ENCODE peak calls at places on chromosomes 11 and 22, in six cellular contexts. O, S, J, M, G and Z are unnamed samples.
A peak's percentile ranks its signal among the peaks of the same experiment; 100 is the strongest.

GRCh38 chr11:15327786-15328231 is 213.1 kb downstream of the INSC start:
- DNase-seq in J (peak; percentile 52), G (peak; percentile 52), M (peak; percentile 71), O (peak; percentile 35), S (peak; percentile 21), Z (no peak)

GRCh38 chr11:9455722-9456121 is 5.1 kb upstream of the ZNF143 start:
- DNase-seq in O (no peak), J (no peak), S (no peak), G (no peak), M (no peak), Z (no peak)

GRCh38 chr11:45885921-45886721 is 670 bp downstream of the MAPK8IP1 start:
- DNase-seq in J (no peak), G (no peak), M (no peak), O (no peak), S (no peak), Z (no peak)

GRCh38 chr22:35742342-35743100 is 24.8 kb downstream of the APOL5 start:
- DNase-seq in O (peak; percentile 73), S (peak; percentile 82), J (peak; percentile 69), G (peak; percentile 76), M (no peak), Z (peak; percentile 59)

GRCh38 chr11:108530426-108530825 is 32.2 kb upstream of the POGLUT3 start:
- DNase-seq in J (no peak), G (no peak), O (no peak), S (no peak), M (no peak), Z (no peak)

GRCh38 chr11:60459345-60459744 is 3.7 kb downstream of the MS4A1 start:
- DNase-seq in M (no peak), G (no peak), S (no peak), J (no peak), O (no peak), Z (no peak)

GRCh38 chr11:111736191-111736590 is 30.0 kb downstream of the PPP2R1B start:
- DNase-seq in S (peak; percentile 68), G (peak; percentile 75), M (no peak), O (no peak), J (no peak), Z (no peak)

GRCh38 chr11:32334822-32335221 is 100.5 kb downstream of the WT1 start:
- DNase-seq in S (no peak), O (peak; percentile 55), M (no peak), J (peak; percentile 24), G (no peak), Z (no peak)

GRCh38 chr11:4748435-4748834 is 21.3 kb downstream of the OR51F1 start:
- DNase-seq in M (no peak), G (no peak), O (no peak), S (peak; percentile 5), J (peak; percentile 17), Z (no peak)

GRCh38 chr11:7892751-7893356 is 38.2 kb downstream of the OR10A6 start:
- DNase-seq in O (peak; percentile 22), G (peak; percentile 83), M (no peak), S (peak; percentile 83), J (peak; percentile 66), Z (peak; percentile 57)

GRCh38 chr11:109729761-109730160 is 307.8 kb downstream of the C11orf87 start:
- DNase-seq in M (no peak), O (no peak), S (no peak), G (no peak), J (peak; percentile 9), Z (no peak)

GRCh38 chr11:64419257-64419790 is 60.4 kb downstream of the RPS6KA4 start:
- DNase-seq in O (no peak), S (no peak), J (no peak), M (no peak), G (no peak), Z (no peak)

GRCh38 chr11:69144719-69145365 is 10.9 kb upstream of the SMIM38 start:
- DNase-seq in M (no peak), S (no peak), J (peak; percentile 49), O (no peak), G (peak; percentile 89), Z (no peak)

GRCh38 chr11:46112961-46113617 is 8.2 kb downstream of the PHF21A start:
- DNase-seq in J (peak; percentile 77), S (peak; percentile 82), O (peak; percentile 67), M (peak; percentile 47), G (peak; percentile 72), Z (peak; percentile 31)

GRCh38 chr22:16781074-16781763 is 44.0 kb downstream of the XKR3 start:
- DNase-seq in S (no peak), G (no peak), O (no peak), M (no peak), J (no peak), Z (no peak)

GRCh38 chr11:19428206-19429001 is 187.7 kb upstream of the E2F8 start:
- DNase-seq in M (no peak), O (no peak), J (peak; percentile 89), G (no peak), S (no peak), Z (no peak)

GRCh38 chr22:50276143-50276542 is 6.0 kb upstream of the MAPK11 start:
- DNase-seq in J (peak; percentile 61), G (peak; percentile 51), O (no peak), S (peak; percentile 76), M (no peak), Z (no peak)

GRCh38 chr11:76161261-76161961 is 44.9 kb downstream of the WNT11 start:
- DNase-seq in O (no peak), G (no peak), J (no peak), S (peak; percentile 59), M (no peak), Z (peak; percentile 27)

GRCh38 chr22:43535336-43535735 is 123.5 kb downstream of the MPPED1 start:
- DNase-seq in J (no peak), M (no peak), O (no peak), S (no peak), G (no peak), Z (no peak)

GRCh38 chr11:130023204-130023603 is 20.6 kb upstream of the PRDM10 start:
- DNase-seq in O (peak; percentile 29), S (peak; percentile 79), G (peak; percentile 41), J (peak; percentile 78), M (peak; percentile 89), Z (no peak)

DNA sequence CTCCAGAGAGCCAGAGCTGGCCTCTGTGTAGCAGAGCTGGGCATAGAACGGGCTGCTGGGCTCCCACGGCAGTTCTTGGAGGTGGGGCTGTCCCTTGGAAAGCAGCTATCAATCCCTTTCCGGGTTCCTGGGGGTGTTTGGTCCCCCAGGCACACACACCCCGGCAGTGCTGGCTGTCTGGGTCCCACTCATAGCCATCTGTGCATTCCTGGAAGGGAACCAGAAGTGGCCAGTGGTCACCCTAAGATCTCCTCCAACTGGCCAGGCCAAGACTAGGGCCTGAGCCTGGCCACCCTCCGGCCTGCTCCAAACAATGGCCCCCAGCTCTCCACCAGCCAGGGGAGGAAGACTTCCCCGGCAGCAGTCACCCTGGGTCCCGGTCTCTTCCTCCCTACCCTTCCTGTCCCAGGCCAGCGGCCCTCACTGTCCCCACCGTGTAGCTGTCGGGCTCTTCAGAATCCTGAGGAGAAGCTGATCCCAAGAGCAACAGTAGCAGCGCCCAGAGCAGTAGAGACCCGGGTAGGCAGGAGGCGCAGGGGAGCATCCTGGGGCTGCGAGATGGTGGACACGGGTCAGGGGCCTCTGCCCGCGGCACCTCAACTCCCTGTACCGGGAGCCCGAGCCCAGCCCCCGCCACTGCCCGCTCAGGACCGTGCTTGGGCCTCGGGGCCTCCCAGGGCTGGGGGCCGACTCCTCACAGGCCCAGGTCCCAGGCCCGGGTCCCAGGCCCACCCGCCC is 620 bp downstream of the EFEMP2 start:
- DNase-seq in G (peak; percentile 41), S (peak; percentile 50), J (no peak), M (no peak), O (no peak), Z (no peak)
- TF ChIP-seq CTCF in G (peak; percentile 21), S (peak; percentile 48), J (no peak), M (no peak), O (no peak), Z (peak; percentile 7)

GRCh38 chr11:94776351-94777321 is 8.5 kb downstream of the AMOTL1 start:
- DNase-seq in O (no peak), S (peak; percentile 61), M (peak; percentile 49), J (peak; percentile 72), G (peak; percentile 56), Z (no peak)

GRCh38 chr11:94781822-94782221 is 13.7 kb downstream of the AMOTL1 start:
- DNase-seq in O (no peak), J (peak; percentile 53), M (no peak), S (peak; percentile 79), G (peak; percentile 62), Z (no peak)

GRCh38 chr11:94784884-94785283 is 16.7 kb downstream of the AMOTL1 start:
- DNase-seq in G (no peak), O (no peak), J (no peak), M (no peak), S (no peak), Z (no peak)

GRCh38 chr11:94782446-94782845 is 14.3 kb downstream of the AMOTL1 start:
- DNase-seq in J (no peak), G (no peak), M (no peak), S (no peak), O (no peak), Z (no peak)

DNA sequence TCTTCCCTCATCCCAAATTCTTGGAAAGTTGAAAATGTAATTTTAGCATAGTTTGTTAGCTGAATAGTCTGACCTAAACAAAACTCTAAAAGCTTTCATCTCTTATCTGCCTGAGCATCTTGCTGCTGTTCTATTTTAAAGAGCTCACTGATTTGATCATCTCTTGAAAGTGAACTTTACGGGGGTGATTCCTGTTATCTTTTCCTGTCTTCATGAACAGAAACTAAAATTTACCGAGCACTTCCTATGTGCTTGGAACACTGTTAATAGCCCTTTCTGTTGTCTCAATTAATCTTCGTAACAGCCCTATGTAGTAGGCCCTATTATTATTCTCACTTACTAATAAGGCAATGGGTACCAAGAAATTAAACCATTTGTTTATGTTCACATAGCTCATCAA is 12.3 kb downstream of the AMOTL1 start:
- DNase-seq in M (no peak), G (no peak), J (no peak), S (no peak), O (no peak), Z (no peak)
- H3K4me3 ChIP-seq in M (no peak overlapping the region), G (peak overlapping the region; percentile 31), J (no peak overlapping the region), S (peak overlapping the region; percentile 20), O (no peak overlapping the region), Z (no peak overlapping the region)

DNA sequence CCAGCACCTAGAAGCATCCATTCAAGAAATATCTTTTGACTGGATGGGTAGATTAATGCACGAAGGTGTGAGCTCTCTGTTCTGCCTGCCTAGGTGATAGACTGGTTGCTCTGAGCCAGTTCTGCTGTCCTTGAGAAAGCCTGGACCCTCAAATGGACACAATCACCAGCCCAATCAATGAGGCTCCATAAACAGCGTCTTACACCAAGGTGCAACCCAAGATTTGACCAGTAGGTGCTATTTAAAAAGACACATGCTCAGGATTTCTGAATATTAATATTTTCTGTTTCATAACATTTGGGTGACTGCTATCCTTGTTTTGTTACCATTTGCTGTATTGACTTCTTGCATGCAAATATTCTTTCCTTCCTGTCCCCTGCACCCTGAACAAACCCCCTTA is 39.0 kb downstream of the PAMR1 start:
- DNase-seq in J (no peak), S (no peak), M (no peak), O (peak; percentile 13), G (no peak), Z (no peak)
- TF ChIP-seq CTCF in J (no peak), S (peak; percentile 30), M (no peak), O (no peak), G (no peak), Z (no peak)

GRCh38 chr11:125356736-125357292 is 139.3 kb downstream of the FEZ1 start:
- DNase-seq in O (no peak), G (no peak), M (no peak), J (no peak), S (no peak), Z (no peak)
- H3K4me3 ChIP-seq in O (no peak overlapping the region), G (no peak overlapping the region), M (no peak overlapping the region), J (no peak overlapping the region), S (no peak overlapping the region), Z (no peak overlapping the region)

GRCh38 chr22:31150615-31151014 is 9.4 kb upstream of the RNF185 start:
- DNase-seq in S (peak; percentile 29), O (no peak), G (no peak), M (no peak), J (no peak), Z (no peak)
- TF ChIP-seq CTCF in S (peak; percentile 61), O (no peak), G (peak; percentile 11), M (peak; percentile 57), J (peak; percentile 43), Z (peak; percentile 39)